ENCODE peak calls at places on chromosomes 3 and 15, in six cellular contexts. N, J, G, V, R and X are unnamed samples.

GRCh38 chr3:23950303-23950702 is 5.2 kb downstream of the NR1D2 start:
- DNase-seq in N (no peak), J (no peak), G (no peak), V (no peak), R (no peak), X (no peak)

GRCh38 chr3:138442433-138442832 is 8.0 kb downstream of the ESYT3 start:
- DNase-seq in N (no peak), J (no peak), G (peak; percentile 39), V (peak; percentile 80), R (peak; percentile 31), X (no peak)

GRCh38 chr3:160098261-160098908 is 109.8 kb downstream of the IL12A start:
- DNase-seq in N (no peak), J (no peak), G (peak; percentile 61), V (no peak), R (no peak), X (no peak)

GRCh38 chr15:26889298-26889898 is 22.5 kb downstream of the GABRA5 start:
- DNase-seq in N (peak; percentile 68), J (peak; percentile 77), G (peak; percentile 71), V (peak; percentile 44), R (peak; percentile 81), X (peak; percentile 48)

GRCh38 chr3:11803977-11804903 is 42.4 kb downstream of the TAMM41 start:
- DNase-seq in N (peak; percentile 64), J (peak; percentile 65), G (peak; percentile 78), V (peak; percentile 41), R (peak; percentile 62), X (peak; percentile 33)

GRCh38 chr3:21668012-21668411 is 83.0 kb downstream of the ZNF385D start:
- DNase-seq in N (no peak), J (no peak), G (no peak), V (no peak), R (no peak), X (no peak)

GRCh38 chr3:188646592-188646991 is 492.6 kb downstream of the LPP start:
- DNase-seq in N (no peak), J (peak; percentile 11), G (peak; percentile 50), V (no peak), R (peak; percentile 29), X (peak; percentile 17)

GRCh38 chr3:23702198-23702597 is 103.6 kb upstream of the UBE2E1 start:
- DNase-seq in N (no peak), J (peak; percentile 44), G (no peak), V (peak; percentile 42), R (no peak), X (no peak)

GRCh38 chr3:33035596-33035995 is 61.4 kb downstream of the GLB1 start:
- DNase-seq in N (no peak), J (no peak), G (peak; percentile 28), V (peak; percentile 24), R (peak; percentile 58), X (no peak)

GRCh38 chr3:72265250-72265649 is 480.3 kb upstream of the PROK2 start:
- DNase-seq in N (no peak), J (peak; percentile 68), G (peak; percentile 44), V (no peak), R (peak; percentile 57), X (no peak)

GRCh38 chr3:110576962-110577361 is 494.7 kb upstream of the NECTIN3 start:
- DNase-seq in N (no peak), J (peak; percentile 9), G (peak; percentile 86), V (peak; percentile 10), R (peak; percentile 82), X (no peak)

GRCh38 chr3:36514171-36514570 is 133.9 kb downstream of the STAC start:
- DNase-seq in N (no peak), J (no peak), G (no peak), V (no peak), R (no peak), X (no peak)

GRCh38 chr3:19272296-19272695 is 124.0 kb downstream of the KCNH8 start:
- DNase-seq in N (no peak), J (no peak), G (no peak), V (no peak), R (no peak), X (no peak)

GRCh38 chr15:51342249-51342999 is 969 bp downstream of the GLDN start:
- DNase-seq in N (no peak), J (peak; percentile 10), G (no peak), V (no peak), R (no peak), X (no peak)

GRCh38 chr3:73291541-73291940 is 230.1 kb downstream of the EBLN2 start:
- DNase-seq in N (no peak), J (no peak), G (no peak), V (no peak), R (no peak), X (no peak)

GRCh38 chr15:28262438-28262837 is 59.5 kb downstream of the HERC2 start:
- DNase-seq in N (no peak), J (peak; percentile 15), G (no peak), V (no peak), R (no peak), X (no peak)

GRCh38 chr15:87416591-87417257 is 839.8 kb downstream of the NTRK3 start:
- DNase-seq in N (no peak), J (no peak), G (no peak), V (no peak), R (no peak), X (no peak)

GRCh38 chr15:100265641-100266035 is 76.1 kb downstream of the ADAMTS17 start:
- DNase-seq in N (no peak), J (no peak), G (no peak), V (no peak), R (no peak), X (no peak)

GRCh38 chr3:71119171-71119570 is 464.4 kb downstream of the FOXP1 start:
- DNase-seq in N (no peak), J (no peak), G (peak; percentile 23), V (no peak), R (no peak), X (no peak)

GRCh38 chr3:106401666-106402319 is 533.0 kb upstream of the CBLB start:
- DNase-seq in N (no peak), J (no peak), G (peak; percentile 67), V (no peak), R (peak; percentile 60), X (no peak)

GRCh38 chr3:66971891-66972551 is 26.1 kb upstream of the KBTBD8 start:
- DNase-seq in N (peak; percentile 84), J (peak; percentile 93), G (peak; percentile 83), V (peak; percentile 51), R (peak; percentile 81), X (peak; percentile 69)

GRCh38 chr3:153210660-153211059 is 48.6 kb downstream of the RAP2B start:
- DNase-seq in N (no peak), J (no peak), G (no peak), V (no peak), R (no peak), X (no peak)

GRCh38 chr3:148974726-148975125 is 16.6 kb upstream of the GYG1 start:
- DNase-seq in N (no peak), J (no peak), G (peak; percentile 13), V (no peak), R (peak; percentile 58), X (no peak)

GRCh38 chr3:189572249-189572648 is 58.9 kb upstream of the TP63 start:
- DNase-seq in N (no peak), J (no peak), G (no peak), V (no peak), R (no peak), X (no peak)

GRCh38 chr3:45910892-45911291 is 24.5 kb downstream of the CCR9 start:
- DNase-seq in N (no peak), J (no peak), G (no peak), V (no peak), R (no peak), X (peak; percentile 51)

GRCh38 chr3:30826381-30827061 is 67.9 kb downstream of the GADL1 start:
- DNase-seq in N (no peak), J (no peak), G (peak; percentile 4), V (no peak), R (peak; percentile 7), X (no peak)

GRCh38 chr15:37142371-37142770 is 42.0 kb upstream of the MEIS2 start:
- DNase-seq in N (no peak), J (no peak), G (no peak), V (no peak), R (no peak), X (no peak)

GRCh38 chr3:49644684-49645083 is 29.5 kb upstream of the APEH start:
- DNase-seq in N (no peak), J (no peak), G (no peak), V (no peak), R (no peak), X (no peak)

GRCh38 chr3:129695203-129695602 is 88.7 kb upstream of the PLXND1 start:
- DNase-seq in N (no peak), J (no peak), G (peak; percentile 18), V (no peak), R (peak; percentile 63), X (no peak)

GRCh38 chr3:153180860-153181372 is 18.9 kb downstream of the RAP2B start:
- DNase-seq in N (no peak), J (no peak), G (no peak), V (no peak), R (no peak), X (no peak)

GRCh38 chr3:43784640-43785011 is 93.9 kb downstream of the ABHD5 start:
- DNase-seq in N (no peak), J (no peak), G (no peak), V (no peak), R (no peak), X (no peak)

GRCh38 chr3:123618768-123619484 is 34.1 kb upstream of the HACD2 start:
- DNase-seq in N (peak; percentile 76), J (peak; percentile 49), G (peak; percentile 94), V (no peak), R (peak; percentile 94), X (no peak)

GRCh38 chr3:156474560-156475389 is 80.1 kb downstream of the SSR3 start:
- DNase-seq in N (peak; percentile 40), J (peak; percentile 47), G (peak; percentile 38), V (no peak), R (peak; percentile 18), X (no peak)

GRCh38 chr3:73611176-73611575 is 13.6 kb downstream of the PDZRN3 start:
- DNase-seq in N (no peak), J (peak; percentile 23), G (peak; percentile 75), V (no peak), R (no peak), X (no peak)

GRCh38 chr15:57462391-57462790 is 86.1 kb downstream of the CGNL1 start:
- DNase-seq in N (no peak), J (no peak), G (peak; percentile 49), V (no peak), R (peak; percentile 15), X (no peak)

GRCh38 chr3:152021951-152022461 is 148.6 kb downstream of the SUCNR1 start:
- DNase-seq in N (peak; percentile 41), J (no peak), G (peak; percentile 66), V (no peak), R (peak; percentile 14), X (no peak)

GRCh38 chr3:150020527-150020926 is 49.8 kb upstream of the PFN2 start:
- DNase-seq in N (no peak), J (no peak), G (no peak), V (peak; percentile 36), R (peak; percentile 13), X (no peak)

GRCh38 chr15:49428392-49429095 is 5.5 kb downstream of the FGF7 start:
- DNase-seq in N (no peak), J (no peak), G (peak; percentile 69), V (no peak), R (peak; percentile 93), X (no peak)

GRCh38 chr3:139941580-139941979 is 6.6 kb downstream of the CLSTN2 start:
- DNase-seq in N (no peak), J (no peak), G (no peak), V (no peak), R (no peak), X (no peak)

GRCh38 chr3:98885851-98886250 is 15.6 kb downstream of the DCBLD2 start:
- DNase-seq in N (no peak), J (peak; percentile 32), G (peak; percentile 56), V (no peak), R (peak; percentile 67), X (no peak)